ENCODE peak calls at places on chromosomes 2 and 18, in four cellular contexts. One of them, this sample, is unnamed.
A peak's percentile ranks its signal among the peaks of the same experiment; 100 is the strongest.

GRCh38 chr18:70920840-70921374 is 632.1 kb downstream of the SOCS6 start:
- DNase-seq in AG04450: no peak
- DNase-seq in pancreas: no peak
- DNase-seq in left lung: no peak
- DNase-seq in this sample: no peak

GRCh38 chr2:75276093-75277055 is 77.1 kb upstream of the TACR1 start:
- DNase-seq in AG04450: no peak
- DNase-seq in pancreas: no peak
- DNase-seq in left lung: no peak
- DNase-seq in this sample: no peak

GRCh38 chr2:96109931-96110511 is 6.3 kb downstream of the ADRA2B start:
- DNase-seq in AG04450: no peak
- DNase-seq in pancreas: no peak
- DNase-seq in left lung: peak; percentile 19
- DNase-seq in this sample: peak; percentile 1

GRCh38 chr2:178863856-178864620 is 56.8 kb upstream of the TTN start:
- DNase-seq in AG04450: no peak
- DNase-seq in pancreas: peak; percentile 34
- DNase-seq in left lung: no peak
- DNase-seq in this sample: no peak

GRCh38 chr2:165837122-165837521 is 43.1 kb upstream of the GALNT3 start:
- DNase-seq in AG04450: no peak
- DNase-seq in pancreas: no peak
- DNase-seq in left lung: no peak
- DNase-seq in this sample: no peak

GRCh38 chr2:177161741-177162440 is 50.7 kb upstream of the HNRNPA3 start:
- DNase-seq in AG04450: no peak
- DNase-seq in pancreas: no peak
- DNase-seq in left lung: no peak
- DNase-seq in this sample: no peak

GRCh38 chr2:675982-676646 is 1.1 kb downstream of the TMEM18 start:
- DNase-seq in AG04450: peak; percentile 80
- DNase-seq in pancreas: peak; percentile 47
- DNase-seq in left lung: peak; percentile 64
- DNase-seq in this sample: peak; percentile 18

GRCh38 chr2:147806846-147807245 is 38.0 kb upstream of the ACVR2A start:
- DNase-seq in AG04450: no peak
- DNase-seq in pancreas: no peak
- DNase-seq in left lung: no peak
- DNase-seq in this sample: no peak

GRCh38 chr2:113965644-113966043 is 75.8 kb downstream of the ACTR3 start:
- DNase-seq in AG04450: no peak
- DNase-seq in pancreas: no peak
- DNase-seq in left lung: no peak
- DNase-seq in this sample: peak; percentile 10

GRCh38 chr2:83516503-83516902 is 942.6 kb downstream of the SUCLG1 start:
- DNase-seq in AG04450: no peak
- DNase-seq in pancreas: no peak
- DNase-seq in left lung: no peak
- DNase-seq in this sample: no peak

GRCh38 chr2:216181351-216181750 is 72.2 kb downstream of the XRCC5 start:
- DNase-seq in AG04450: no peak
- DNase-seq in pancreas: no peak
- DNase-seq in left lung: no peak
- DNase-seq in this sample: no peak

GRCh38 chr2:238894226-238894949 is 46.5 kb downstream of the TWIST2 start:
- DNase-seq in AG04450: no peak
- DNase-seq in pancreas: no peak
- DNase-seq in left lung: no peak
- DNase-seq in this sample: no peak

GRCh38 chr2:30348825-30349224 is 98.2 kb upstream of the LCLAT1 start:
- DNase-seq in AG04450: no peak
- DNase-seq in pancreas: no peak
- DNase-seq in left lung: no peak
- DNase-seq in this sample: no peak

GRCh38 chr2:168550670-168551069 is 94.6 kb downstream of the CERS6 start:
- DNase-seq in AG04450: no peak
- DNase-seq in pancreas: no peak
- DNase-seq in left lung: peak; percentile 59
- DNase-seq in this sample: no peak

GRCh38 chr2:37872192-37872545 is 52.9 kb upstream of the RMDN2 start:
- DNase-seq in AG04450: no peak
- DNase-seq in pancreas: no peak
- DNase-seq in left lung: no peak
- DNase-seq in this sample: no peak

GRCh38 chr2:72780483-72780882 is 45.4 kb downstream of the EXOC6B start:
- DNase-seq in AG04450: no peak
- DNase-seq in pancreas: no peak
- DNase-seq in left lung: no peak
- DNase-seq in this sample: no peak

GRCh38 chr18:11488175-11488574 is 121.2 kb upstream of the SLC35G4 start:
- DNase-seq in AG04450: no peak
- DNase-seq in pancreas: no peak
- DNase-seq in left lung: no peak
- DNase-seq in this sample: no peak

GRCh38 chr2:218334531-218334930 is 22.1 kb upstream of the CATIP start:
- DNase-seq in AG04450: no peak
- DNase-seq in pancreas: no peak
- DNase-seq in left lung: no peak
- DNase-seq in this sample: no peak

GRCh38 chr2:20580690-20581437 is 70.0 kb downstream of the HS1BP3 start:
- DNase-seq in AG04450: no peak
- DNase-seq in pancreas: no peak
- DNase-seq in left lung: no peak
- DNase-seq in this sample: no peak

GRCh38 chr2:45904267-45904921 is 252.9 kb downstream of the PRKCE start:
- DNase-seq in AG04450: no peak
- DNase-seq in pancreas: no peak
- DNase-seq in left lung: no peak
- DNase-seq in this sample: no peak

GRCh38 chr2:237693281-237694039 is 66.1 kb downstream of the LRRFIP1 start:
- DNase-seq in AG04450: no peak
- DNase-seq in pancreas: no peak
- DNase-seq in left lung: no peak
- DNase-seq in this sample: no peak

GRCh38 chr18:69387181-69387580 is 13.5 kb upstream of the DOK6 start:
- DNase-seq in AG04450: no peak
- DNase-seq in pancreas: no peak
- DNase-seq in left lung: no peak
- DNase-seq in this sample: no peak

GRCh38 chr2:26002617-26003310 is 20.5 kb upstream of the KIF3C start:
- DNase-seq in AG04450: no peak
- DNase-seq in pancreas: no peak
- DNase-seq in left lung: peak; percentile 74
- DNase-seq in this sample: no peak

GRCh38 chr2:46794693-46795317 is 120.8 kb downstream of the MCFD2 start:
- DNase-seq in AG04450: no peak
- DNase-seq in pancreas: no peak
- DNase-seq in left lung: no peak
- DNase-seq in this sample: no peak

GRCh38 chr2:176129013-176129796 is at the start of gene HOXD8:
- DNase-seq in AG04450: no peak
- DNase-seq in pancreas: no peak
- DNase-seq in left lung: no peak
- DNase-seq in this sample: no peak

GRCh38 chr2:182038579-182038978 is 52.9 kb downstream of the PPP1R1C start:
- DNase-seq in AG04450: no peak
- DNase-seq in pancreas: no peak
- DNase-seq in left lung: no peak
- DNase-seq in this sample: no peak

GRCh38 chr2:212109217-212109616 is 429.4 kb downstream of the ERBB4 start:
- DNase-seq in AG04450: no peak
- DNase-seq in pancreas: no peak
- DNase-seq in left lung: no peak
- DNase-seq in this sample: no peak

GRCh38 chr2:163734911-163735691 is 707 bp downstream of the FIGN start:
- DNase-seq in AG04450: no peak
- DNase-seq in pancreas: no peak
- DNase-seq in left lung: no peak
- DNase-seq in this sample: no peak

GRCh38 chr2:115294999-115295398 is 852.6 kb downstream of the DPP10 start:
- DNase-seq in AG04450: no peak
- DNase-seq in pancreas: no peak
- DNase-seq in left lung: no peak
- DNase-seq in this sample: no peak

GRCh38 chr2:147910990-147911473 is 66.2 kb downstream of the ACVR2A start:
- DNase-seq in AG04450: peak; percentile 46
- DNase-seq in pancreas: peak; percentile 8
- DNase-seq in left lung: no peak
- DNase-seq in this sample: no peak

GRCh38 chr2:223008162-223008561 is 43.8 kb upstream of the KCNE4 start:
- DNase-seq in AG04450: no peak
- DNase-seq in pancreas: no peak
- DNase-seq in left lung: no peak
- DNase-seq in this sample: no peak

GRCh38 chr2:147356157-147356556 is 488.7 kb upstream of the ACVR2A start:
- DNase-seq in AG04450: no peak
- DNase-seq in pancreas: no peak
- DNase-seq in left lung: no peak
- DNase-seq in this sample: no peak

GRCh38 chr2:61460168-61460567 is 10.7 kb downstream of the USP34 start:
- DNase-seq in AG04450: peak; percentile 24
- DNase-seq in pancreas: no peak
- DNase-seq in left lung: no peak
- DNase-seq in this sample: no peak

GRCh38 chr2:18378020-18378653 is 182.3 kb downstream of the RDH14 start:
- DNase-seq in AG04450: no peak
- DNase-seq in pancreas: peak; percentile 5
- DNase-seq in left lung: no peak
- DNase-seq in this sample: no peak

GRCh38 chr2:126899786-126900185 is 1.1 kb downstream of the TEX51 start:
- DNase-seq in AG04450: no peak
- DNase-seq in pancreas: no peak
- DNase-seq in left lung: no peak
- DNase-seq in this sample: no peak

GRCh38 chr2:165863816-165864221 is 69.8 kb upstream of the GALNT3 start:
- DNase-seq in AG04450: no peak
- DNase-seq in pancreas: no peak
- DNase-seq in left lung: no peak
- DNase-seq in this sample: no peak

GRCh38 chr18:35736696-35737095 is 155.2 kb downstream of the GALNT1 start:
- DNase-seq in AG04450: no peak
- DNase-seq in pancreas: no peak
- DNase-seq in left lung: no peak
- DNase-seq in this sample: no peak

GRCh38 chr18:35740616-35741015 is 159.1 kb downstream of the GALNT1 start:
- DNase-seq in AG04450: no peak
- DNase-seq in pancreas: no peak
- DNase-seq in left lung: no peak
- DNase-seq in this sample: no peak

GRCh38 chr18:35739778-35740177 is 158.2 kb downstream of the GALNT1 start:
- DNase-seq in AG04450: no peak
- DNase-seq in pancreas: no peak
- DNase-seq in left lung: no peak
- DNase-seq in this sample: no peak
- H3K9me3 ChIP-seq in AG04450: no peaks in the 10 kb centered on the region
- H3K9me3 ChIP-seq in pancreas: no peaks in the 10 kb centered on the region
- H3K9me3 ChIP-seq in left lung: no peaks in the 10 kb centered on the region
- H3K9me3 ChIP-seq in this sample: no peaks in the 10 kb centered on the region

GRCh38 chr18:51122266-51123045 is 75.0 kb downstream of the MEX3C start:
- DNase-seq in AG04450: no peak
- DNase-seq in pancreas: no peak
- DNase-seq in left lung: no peak
- DNase-seq in this sample: no peak
- H3K9me3 ChIP-seq in AG04450: peaks cover 20% of the 10 kb centered on the region
- H3K9me3 ChIP-seq in pancreas: no peaks in the 10 kb centered on the region
- H3K9me3 ChIP-seq in left lung: no peaks in the 10 kb centered on the region
- H3K9me3 ChIP-seq in this sample: no peaks in the 10 kb centered on the region

GRCh38 chr18:6341709-6342108 is 73.0 kb downstream of the L3MBTL4 start:
- DNase-seq in AG04450: no peak
- DNase-seq in pancreas: no peak
- DNase-seq in left lung: no peak
- DNase-seq in this sample: no peak
- H3K9me3 ChIP-seq in AG04450: no peaks in the 10 kb centered on the region
- H3K9me3 ChIP-seq in pancreas: no peaks in the 10 kb centered on the region
- H3K9me3 ChIP-seq in left lung: no peaks in the 10 kb centered on the region
- H3K9me3 ChIP-seq in this sample: no peaks in the 10 kb centered on the region

GRCh38 chr2:220858101-220858500 is 714.0 kb downstream of the EPHA4 start:
- DNase-seq in AG04450: no peak
- DNase-seq in pancreas: no peak
- DNase-seq in left lung: no peak
- DNase-seq in this sample: no peak
- H3K9me3 ChIP-seq in AG04450: no peaks in the 10 kb centered on the region
- H3K9me3 ChIP-seq in pancreas: no peaks in the 10 kb centered on the region
- H3K9me3 ChIP-seq in left lung: no peaks in the 10 kb centered on the region
- H3K9me3 ChIP-seq in this sample: no peaks in the 10 kb centered on the region

DNA sequence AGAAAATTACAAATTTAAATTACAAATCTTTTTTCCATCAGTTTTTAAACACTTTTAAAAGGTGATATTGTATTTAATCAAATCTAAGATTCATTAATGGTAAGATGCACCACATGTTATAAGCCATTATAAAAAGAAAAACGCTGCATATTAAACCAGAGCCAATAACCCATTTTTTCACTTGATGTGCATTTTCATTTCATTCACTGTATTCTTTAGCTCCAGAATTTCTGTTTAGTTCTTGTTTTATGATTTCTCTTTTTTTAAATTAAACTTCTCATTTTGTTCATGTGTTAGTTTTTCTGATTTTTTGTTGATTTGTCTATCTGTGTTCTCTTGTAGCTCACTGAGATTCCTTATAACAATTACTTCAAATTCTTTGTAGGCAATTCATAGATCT is 62.4 kb upstream of the MBOAT2 start:
- DNase-seq in AG04450: no peak
- DNase-seq in pancreas: no peak
- DNase-seq in left lung: no peak
- DNase-seq in this sample: no peak
- H3K9me3 ChIP-seq in AG04450: peaks cover 6% of the 10 kb centered on the region
- H3K9me3 ChIP-seq in pancreas: no peaks in the 10 kb centered on the region
- H3K9me3 ChIP-seq in left lung: no peaks in the 10 kb centered on the region
- H3K9me3 ChIP-seq in this sample: peaks cover 2% of the 10 kb centered on the region

DNA sequence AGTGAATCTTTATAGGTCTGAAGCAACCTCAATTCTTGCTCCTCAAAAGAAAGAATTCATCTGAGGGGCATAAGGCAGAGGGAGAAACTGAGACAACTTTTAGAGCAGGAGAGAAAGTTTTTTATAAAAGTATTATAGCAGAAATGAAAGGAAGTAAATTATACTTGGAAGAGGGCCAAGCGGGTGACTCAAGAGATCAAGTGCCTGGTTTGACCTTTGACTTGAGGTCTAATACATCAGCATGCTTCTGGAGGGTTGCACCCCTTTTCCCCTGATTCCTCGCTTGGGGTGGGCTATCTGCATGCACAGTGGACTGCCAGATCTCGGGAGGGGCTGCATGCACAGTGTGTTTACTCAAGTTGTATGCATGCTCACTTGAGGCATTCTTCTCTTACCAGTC is 268.5 kb upstream of the LRATD1 start:
- DNase-seq in AG04450: no peak
- DNase-seq in pancreas: no peak
- DNase-seq in left lung: no peak
- DNase-seq in this sample: no peak
- H3K9me3 ChIP-seq in AG04450: no peaks in the 10 kb centered on the region
- H3K9me3 ChIP-seq in pancreas: no peaks in the 10 kb centered on the region
- H3K9me3 ChIP-seq in left lung: no peaks in the 10 kb centered on the region
- H3K9me3 ChIP-seq in this sample: no peaks in the 10 kb centered on the region

GRCh38 chr2:4381049-4381448 is 677.7 kb downstream of the DCDC2C start:
- DNase-seq in AG04450: no peak
- DNase-seq in pancreas: no peak
- DNase-seq in left lung: no peak
- DNase-seq in this sample: no peak
- H3K9me3 ChIP-seq in AG04450: peaks cover 13% of the 10 kb centered on the region
- H3K9me3 ChIP-seq in pancreas: no peaks in the 10 kb centered on the region
- H3K9me3 ChIP-seq in left lung: no peaks in the 10 kb centered on the region
- H3K9me3 ChIP-seq in this sample: no peaks in the 10 kb centered on the region

GRCh38 chr2:185044323-185044874 is 446.1 kb downstream of the ZNF804A start:
- DNase-seq in AG04450: no peak
- DNase-seq in pancreas: no peak
- DNase-seq in left lung: no peak
- DNase-seq in this sample: no peak
- H3K9me3 ChIP-seq in AG04450: peaks cover 3% of the 10 kb centered on the region
- H3K9me3 ChIP-seq in pancreas: no peaks in the 10 kb centered on the region
- H3K9me3 ChIP-seq in left lung: no peaks in the 10 kb centered on the region
- H3K9me3 ChIP-seq in this sample: no peaks in the 10 kb centered on the region

This sample was measured in T-helper 17 cell.